ENCODE peak calls at places on chromosomes 13 and 19, in six cellular contexts. One of them, this sample, is unnamed.

GRCh38 chr13:59776924-59777690 is 386.6 kb downstream of the DIAPH3 start:
- DNase-seq in lower lobe of right lung: no peak
- DNase-seq in Caki2: no peak
- DNase-seq in H9: no peak
- DNase-seq in cardiac muscle cell: no peak
- DNase-seq in T follicular helper cell: no peak
- DNase-seq in this sample: no peak

GRCh38 chr19:4088975-4089374 is 22.3 kb upstream of the ZBTB7A start:
- DNase-seq in lower lobe of right lung: no peak
- DNase-seq in Caki2: no peak
- DNase-seq in H9: no peak
- DNase-seq in cardiac muscle cell: no peak
- DNase-seq in T follicular helper cell: no peak
- DNase-seq in this sample: no peak

GRCh38 chr19:38952395-38953165 is 21.8 kb downstream of the MRPS12 start:
- DNase-seq in lower lobe of right lung: no peak
- DNase-seq in Caki2: peak; percentile 98
- DNase-seq in H9: peak; percentile 50
- DNase-seq in cardiac muscle cell: peak; percentile 43
- DNase-seq in T follicular helper cell: no peak
- DNase-seq in this sample: peak; percentile 49

GRCh38 chr13:66329988-66330429 is 900.1 kb downstream of the PCDH9 start:
- DNase-seq in lower lobe of right lung: no peak
- DNase-seq in Caki2: no peak
- DNase-seq in H9: no peak
- DNase-seq in cardiac muscle cell: no peak
- DNase-seq in T follicular helper cell: no peak
- DNase-seq in this sample: no peak

GRCh38 chr19:40687525-40688016 is 2.9 kb downstream of the NUMBL start:
- DNase-seq in lower lobe of right lung: peak; percentile 81
- DNase-seq in Caki2: peak; percentile 41
- DNase-seq in H9: no peak
- DNase-seq in cardiac muscle cell: no peak
- DNase-seq in T follicular helper cell: no peak
- DNase-seq in this sample: no peak

GRCh38 chr13:45728759-45729158 is 26.6 kb downstream of the CBY2 start:
- DNase-seq in lower lobe of right lung: no peak
- DNase-seq in Caki2: no peak
- DNase-seq in H9: peak; percentile 79
- DNase-seq in cardiac muscle cell: peak; percentile 46
- DNase-seq in T follicular helper cell: no peak
- DNase-seq in this sample: peak; percentile 33

GRCh38 chr19:14661372-14661924 is 13.2 kb downstream of the ADGRE3 start:
- DNase-seq in lower lobe of right lung: no peak
- DNase-seq in Caki2: no peak
- DNase-seq in H9: no peak
- DNase-seq in cardiac muscle cell: no peak
- DNase-seq in T follicular helper cell: no peak
- DNase-seq in this sample: no peak

GRCh38 chr19:4241824-4242430 is 5.0 kb upstream of the YJU2 start:
- DNase-seq in lower lobe of right lung: no peak
- DNase-seq in Caki2: no peak
- DNase-seq in H9: no peak
- DNase-seq in cardiac muscle cell: no peak
- DNase-seq in T follicular helper cell: no peak
- DNase-seq in this sample: no peak

GRCh38 chr19:35211545-35212230 is 16.9 kb downstream of the FAM187B start:
- DNase-seq in lower lobe of right lung: peak; percentile 70
- DNase-seq in Caki2: no peak
- DNase-seq in H9: no peak
- DNase-seq in cardiac muscle cell: no peak
- DNase-seq in T follicular helper cell: peak; percentile 78
- DNase-seq in this sample: no peak

GRCh38 chr13:19910336-19911072 is 47.1 kb upstream of the ZMYM5 start:
- DNase-seq in lower lobe of right lung: no peak
- DNase-seq in Caki2: peak; percentile 77
- DNase-seq in H9: no peak
- DNase-seq in cardiac muscle cell: no peak
- DNase-seq in T follicular helper cell: no peak
- DNase-seq in this sample: no peak

This sample was measured in GM12891.